ENCODE peak calls at places on chromosome 9, in five cellular contexts. One of them, this sample, is unnamed.

GRCh38 chr9:136051568-136052432 is 43.3 kb downstream of the NACC2 start:
- DNase-seq in sciatic nerve: peak
- DNase-seq in gastrocnemius medialis: no peak
- DNase-seq in glutamatergic neuron: no peak
- DNase-seq in T follicular helper cell: no peak
- DNase-seq in this sample: no peak

GRCh38 chr9:136352682-136353081 is 10.9 kb downstream of the DNLZ start:
- DNase-seq in glutamatergic neuron: no peak
- DNase-seq in gastrocnemius medialis: no peak
- DNase-seq in T follicular helper cell: no peak
- DNase-seq in sciatic nerve: no peak
- DNase-seq in this sample: no peak

GRCh38 chr9:85061969-85062368 is 392.4 kb downstream of the NTRK2 start:
- DNase-seq in sciatic nerve: no peak
- DNase-seq in T follicular helper cell: no peak
- DNase-seq in gastrocnemius medialis: no peak
- DNase-seq in glutamatergic neuron: no peak
- DNase-seq in this sample: no peak

GRCh38 chr9:99054581-99054980 is 50.3 kb upstream of the TGFBR1 start:
- DNase-seq in gastrocnemius medialis: no peak
- DNase-seq in sciatic nerve: no peak
- DNase-seq in T follicular helper cell: no peak
- DNase-seq in glutamatergic neuron: no peak
- DNase-seq in this sample: no peak

GRCh38 chr9:100554935-100555401 is 22.9 kb upstream of the CAVIN4 start:
- DNase-seq in glutamatergic neuron: no peak
- DNase-seq in gastrocnemius medialis: no peak
- DNase-seq in T follicular helper cell: no peak
- DNase-seq in sciatic nerve: no peak
- DNase-seq in this sample: no peak

GRCh38 chr9:133705576-133705975 is 32.6 kb downstream of the SARDH start:
- DNase-seq in glutamatergic neuron: peak
- DNase-seq in T follicular helper cell: no peak
- DNase-seq in sciatic nerve: no peak
- DNase-seq in gastrocnemius medialis: no peak
- DNase-seq in this sample: no peak

GRCh38 chr9:95004452-95005275 is 278.2 kb downstream of the AOPEP start:
- DNase-seq in gastrocnemius medialis: peak
- DNase-seq in T follicular helper cell: no peak
- DNase-seq in glutamatergic neuron: peak
- DNase-seq in sciatic nerve: peak
- DNase-seq in this sample: no peak

GRCh38 chr9:105475302-105475701 is 27.5 kb downstream of the FSD1L start:
- DNase-seq in sciatic nerve: no peak
- DNase-seq in T follicular helper cell: no peak
- DNase-seq in gastrocnemius medialis: no peak
- DNase-seq in glutamatergic neuron: no peak
- DNase-seq in this sample: no peak

GRCh38 chr9:98491778-98492177 is 217.0 kb downstream of the GABBR2 start:
- DNase-seq in T follicular helper cell: no peak
- DNase-seq in glutamatergic neuron: no peak
- DNase-seq in gastrocnemius medialis: no peak
- DNase-seq in sciatic nerve: no peak
- DNase-seq in this sample: no peak

GRCh38 chr9:137278061-137278912 is 761 bp downstream of the TOR4A start:
- DNase-seq in sciatic nerve: no peak
- DNase-seq in glutamatergic neuron: peak
- DNase-seq in gastrocnemius medialis: no peak
- DNase-seq in T follicular helper cell: no peak
- DNase-seq in this sample: no peak

GRCh38 chr9:109497193-109498165 is 628 bp downstream of the PTPN3 start:
- DNase-seq in gastrocnemius medialis: peak
- DNase-seq in sciatic nerve: no peak
- DNase-seq in T follicular helper cell: no peak
- DNase-seq in glutamatergic neuron: no peak
- DNase-seq in this sample: no peak

GRCh38 chr9:136791466-136792276 is 527 bp downstream of the TMEM141 start:
- DNase-seq in sciatic nerve: peak
- DNase-seq in glutamatergic neuron: peak
- DNase-seq in T follicular helper cell: peak
- DNase-seq in gastrocnemius medialis: no peak
- DNase-seq in this sample: peak

GRCh38 chr9:103721056-103721455 is 373.1 kb upstream of the SMC2 start:
- DNase-seq in gastrocnemius medialis: no peak
- DNase-seq in sciatic nerve: no peak
- DNase-seq in T follicular helper cell: no peak
- DNase-seq in glutamatergic neuron: no peak
- DNase-seq in this sample: no peak

GRCh38 chr9:131728961-131729360 is 10.9 kb downstream of the RAPGEF1 start:
- DNase-seq in glutamatergic neuron: peak
- DNase-seq in sciatic nerve: no peak
- DNase-seq in gastrocnemius medialis: no peak
- DNase-seq in T follicular helper cell: peak
- DNase-seq in this sample: peak

GRCh38 chr9:27462434-27462833 is 61.7 kb upstream of the IFNK start:
- DNase-seq in gastrocnemius medialis: no peak
- DNase-seq in glutamatergic neuron: no peak
- DNase-seq in sciatic nerve: no peak
- DNase-seq in T follicular helper cell: no peak
- DNase-seq in this sample: no peak

GRCh38 chr9:126690431-126691051 is 76.8 kb downstream of the LMX1B start:
- DNase-seq in sciatic nerve: no peak
- DNase-seq in glutamatergic neuron: peak
- DNase-seq in T follicular helper cell: peak
- DNase-seq in gastrocnemius medialis: no peak
- DNase-seq in this sample: peak

GRCh38 chr9:98314381-98315066 is 59.1 kb upstream of the TBC1D2 start:
- DNase-seq in sciatic nerve: no peak
- DNase-seq in glutamatergic neuron: no peak
- DNase-seq in T follicular helper cell: no peak
- DNase-seq in gastrocnemius medialis: no peak
- DNase-seq in this sample: no peak

GRCh38 chr9:110911659-110912473 is 126.4 kb downstream of the LPAR1 start:
- DNase-seq in gastrocnemius medialis: no peak
- DNase-seq in sciatic nerve: no peak
- DNase-seq in T follicular helper cell: no peak
- DNase-seq in glutamatergic neuron: no peak
- DNase-seq in this sample: no peak

GRCh38 chr9:116059466-116059865 is 94.1 kb upstream of the PAPPA start:
- DNase-seq in sciatic nerve: no peak
- DNase-seq in T follicular helper cell: no peak
- DNase-seq in glutamatergic neuron: no peak
- DNase-seq in gastrocnemius medialis: no peak
- DNase-seq in this sample: no peak

GRCh38 chr9:649128-650074 is 192.1 kb upstream of the DMRT1 start:
- DNase-seq in sciatic nerve: no peak
- DNase-seq in gastrocnemius medialis: no peak
- DNase-seq in T follicular helper cell: no peak
- DNase-seq in glutamatergic neuron: peak
- DNase-seq in this sample: no peak

GRCh38 chr9:93231121-93231694 is 47.3 kb downstream of the WNK2 start:
- DNase-seq in glutamatergic neuron: no peak
- DNase-seq in sciatic nerve: no peak
- DNase-seq in gastrocnemius medialis: no peak
- DNase-seq in T follicular helper cell: no peak
- DNase-seq in this sample: no peak

GRCh38 chr9:132121021-132121420 is 40.8 kb upstream of the NTNG2 start:
- DNase-seq in T follicular helper cell: no peak
- DNase-seq in gastrocnemius medialis: no peak
- DNase-seq in sciatic nerve: no peak
- DNase-seq in glutamatergic neuron: no peak
- DNase-seq in this sample: no peak

This sample was measured in effector CD4-positive, alpha-beta T cell.